ENCODE peak calls at places on chromosomes 11 and 22, in ten cellular contexts. N, C, B, I, M, Q, R, D, W and H are unnamed samples.

GRCh38 chr11:17603056-17603825 is 56.2 kb downstream of the OTOG start:
- DNase-seq in N (no peak), C (no peak), B (no peak), I (no peak), M (no peak), Q (no peak), R (no peak), D (no peak), W (no peak), H (no peak)

GRCh38 chr22:37267128-37267587 is 15.2 kb upstream of the CYTH4 start:
- DNase-seq in N (no peak), C (peak; percentile 42), B (peak; percentile 53), I (no peak), M (no peak), Q (peak; percentile 79), R (no peak), D (peak; percentile 75), W (peak; percentile 72), H (no peak)

GRCh38 chr11:38156495-38157146 is 1558.6 kb upstream of the RAG2 start:
- DNase-seq in N (no peak), C (no peak), B (no peak), I (no peak), M (no peak), Q (no peak), R (no peak), D (no peak), W (no peak), H (no peak)

GRCh38 chr11:14642453-14642852 is 1.2 kb upstream of the PDE3B start:
- DNase-seq in N (no peak), C (no peak), B (no peak), I (no peak), M (no peak), Q (no peak), R (no peak), D (no peak), W (no peak), H (no peak)

GRCh38 chr22:32343929-32344328 is 13.7 kb upstream of the RFPL3 start:
- DNase-seq in N (no peak), C (no peak), B (no peak), I (no peak), M (no peak), Q (no peak), R (no peak), D (no peak), W (no peak), H (no peak)

GRCh38 chr11:117369521-117369920 is 41.9 kb downstream of the CEP164 start:
- DNase-seq in N (no peak), C (no peak), B (no peak), I (peak; percentile 17), M (no peak), Q (no peak), R (no peak), D (no peak), W (no peak), H (no peak)

GRCh38 chr11:67500818-67501584 is 4.2 kb downstream of the PITPNM1 start:
- DNase-seq in N (no peak), C (peak; percentile 32), B (no peak), I (no peak), M (no peak), Q (no peak), R (no peak), D (no peak), W (no peak), H (no peak)

GRCh38 chr11:134110252-134110651 is 41.4 kb downstream of the JAM3 start:
- DNase-seq in N (no peak), C (no peak), B (no peak), I (no peak), M (no peak), Q (no peak), R (no peak), D (no peak), W (no peak), H (no peak)

GRCh38 chr11:8603696-8604077 is 9.7 kb upstream of the STK33 start:
- DNase-seq in N (no peak), C (no peak), B (no peak), I (no peak), M (no peak), Q (no peak), R (no peak), D (no peak), W (no peak), H (no peak)

GRCh38 chr11:84720706-84721402 is 906.3 kb downstream of the DLG2 start:
- DNase-seq in N (no peak), C (no peak), B (peak; percentile 27), I (peak; percentile 13), M (peak; percentile 6), Q (peak; percentile 63), R (no peak), D (no peak), W (no peak), H (no peak)

GRCh38 chr11:45885274-45885920 is at the start of gene MAPK8IP1:
- DNase-seq in N (no peak), C (peak; percentile 39), B (peak; percentile 55), I (peak; percentile 14), M (no peak), Q (peak; percentile 75), R (no peak), D (peak; percentile 52), W (peak; percentile 53), H (peak; percentile 86)

GRCh38 chr11:46386674-46387073 is 4.9 kb downstream of the CHRM4 start:
- DNase-seq in N (no peak), C (no peak), B (no peak), I (no peak), M (no peak), Q (no peak), R (no peak), D (no peak), W (no peak), H (no peak)

GRCh38 chr11:35715649-35716048 is 53.1 kb downstream of the TRIM44 start:
- DNase-seq in N (peak; percentile 21), C (no peak), B (no peak), I (no peak), M (no peak), Q (no peak), R (no peak), D (no peak), W (peak; percentile 45), H (no peak)

GRCh38 chr11:35714882-35715612 is 52.5 kb downstream of the TRIM44 start:
- DNase-seq in N (peak; percentile 41), C (no peak), B (no peak), I (peak; percentile 54), M (peak; percentile 65), Q (no peak), R (no peak), D (no peak), W (peak; percentile 86), H (no peak)

GRCh38 chr11:35717520-35717919 is 54.9 kb downstream of the TRIM44 start:
- DNase-seq in N (no peak), C (no peak), B (no peak), I (no peak), M (no peak), Q (no peak), R (no peak), D (no peak), W (peak; percentile 37), H (no peak)

GRCh38 chr11:35712533-35712932 is 50.0 kb downstream of the TRIM44 start:
- DNase-seq in N (no peak), C (no peak), B (no peak), I (no peak), M (no peak), Q (no peak), R (no peak), D (no peak), W (no peak), H (no peak)

DNA sequence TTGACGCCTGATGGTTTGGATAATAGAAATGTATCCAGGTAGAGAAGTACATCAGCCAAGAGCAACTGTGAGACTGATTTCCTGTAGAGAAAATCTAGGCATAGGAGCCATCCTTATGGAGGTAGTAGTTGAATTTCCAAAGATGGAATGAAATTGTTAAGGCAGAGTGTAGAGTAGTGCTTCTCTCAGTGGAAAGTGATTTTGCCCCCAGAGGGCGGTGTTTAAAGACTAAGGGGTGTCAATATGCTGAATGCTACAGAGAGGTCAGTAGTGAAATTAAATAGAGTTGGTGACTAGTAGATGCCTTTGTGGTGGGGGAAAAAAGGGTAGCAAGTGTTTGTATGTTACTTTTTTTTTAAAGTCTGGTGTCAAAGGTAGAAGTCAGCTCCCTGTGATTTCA is 54.5 kb downstream of the TRIM44 start:
- DNase-seq in N (no peak), C (peak; percentile 9), B (no peak), I (no peak), M (no peak), Q (peak; percentile 29), R (no peak), D (no peak), W (peak; percentile 18), H (no peak)
- TF ChIP-seq CTCF in N (peak; percentile 22), C (no peak), B (no peak), I (no peak), M (peak; percentile 13), Q (peak; percentile 66), R (no peak), D (no peak), W (peak; percentile 9), H (peak; percentile 18)

DNA sequence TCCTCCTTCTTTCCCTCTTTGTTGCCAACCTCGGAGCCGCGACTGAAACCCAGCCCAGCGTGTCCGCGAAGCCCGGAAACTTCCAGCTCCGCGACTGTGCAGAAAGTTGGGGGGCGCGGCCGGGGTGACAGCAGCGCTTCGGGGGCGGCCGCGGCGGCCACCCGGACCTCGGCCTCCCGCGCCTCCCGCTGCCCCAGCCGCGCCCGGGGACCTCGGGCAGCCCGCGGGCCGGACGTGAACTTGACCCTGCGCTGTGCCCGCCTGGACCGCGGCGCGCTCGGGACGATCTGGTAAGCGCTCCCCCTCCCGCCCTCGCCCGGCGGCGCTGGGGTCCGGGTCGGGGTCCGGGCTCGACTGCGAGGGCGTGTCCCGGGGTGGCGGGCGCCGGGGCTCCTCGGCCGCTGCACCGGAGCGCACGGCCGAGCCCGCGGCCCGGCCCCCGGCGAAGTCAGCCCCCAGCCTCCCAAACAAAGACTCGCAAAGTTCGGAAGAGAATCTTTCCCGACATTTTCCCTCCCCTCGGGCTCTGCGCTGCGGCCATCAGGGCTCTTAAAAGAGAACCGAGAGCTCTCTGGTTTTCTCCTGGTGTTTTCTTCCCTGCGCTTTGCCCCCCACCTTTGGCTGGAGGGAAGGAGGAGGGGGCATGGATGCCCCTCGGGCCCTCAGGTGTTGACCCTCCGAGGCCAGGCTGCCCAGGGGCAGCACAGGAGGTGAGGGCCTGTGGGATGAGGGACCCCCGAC is 67.9 kb upstream of the WNT7B start:
- DNase-seq in N (no peak), C (no peak), B (peak; percentile 66), I (no peak), M (no peak), Q (no peak), R (no peak), D (peak; percentile 59), W (no peak), H (no peak)
- TF ChIP-seq CTCF in N (no peak), C (no peak), B (no peak), I (no peak), M (no peak), Q (no peak), R (no peak), D (no peak), W (no peak), H (no peak)

GRCh38 chr11:77819411-77819920 is 1.1 kb downstream of the RSF1 start:
- DNase-seq in N (peak; percentile 82), C (peak; percentile 81), B (peak; percentile 79), I (peak; percentile 84), M (peak; percentile 89), Q (peak; percentile 91), R (peak; percentile 53), D (peak; percentile 88), W (peak; percentile 93), H (no peak)
- TF ChIP-seq CTCF in N (peak; percentile 9), C (no peak), B (peak; percentile 24), I (peak; percentile 22), M (no peak), Q (no peak), R (peak; percentile 27), D (no peak), W (peak; percentile 12), H (no peak)

GRCh38 chr11:123143476-123143875 is 51.6 kb downstream of the CLMP start:
- DNase-seq in N (no peak), C (no peak), B (no peak), I (no peak), M (no peak), Q (no peak), R (no peak), D (no peak), W (no peak), H (no peak)
- TF ChIP-seq CTCF in N (no peak), C (no peak), B (no peak), I (no peak), M (no peak), Q (no peak), R (no peak), D (no peak), W (no peak), H (no peak)